ENCODE peak calls at places on chromosomes 16 and 17, in nine cellular contexts. One of them, this sample, is unnamed.

GRCh38 chr17:16504974-16505373 is 13.0 kb upstream of the LRRC75A start:
- DNase-seq in RCC 7860: no peak
- DNase-seq in activated CD4-positive, alpha-beta T cell treated with anti-CD3 and anti-CD28 coated beads, Interleukin-2, amount 50 U/mL, for 1 hour: no peak
- DNase-seq in activated T-cell treated with anti-CD3 and anti-CD28 coated beads, Interleukin-2, amount 50 U/mL, for 48 hours: no peak
- DNase-seq in ovary: no peak
- DNase-seq in stimulated activated CD4-positive, alpha-beta T cell treated with anti-CD3 and anti-CD28 coated beads, Interleukin-4, amount 100 ng/mL, for 4 hours: no peak
- DNase-seq in stimulated activated CD8-positive, alpha-beta memory T cell treated with anti-CD3 and anti-CD28 coated beads, Interleukin-7, amount 100 ng/mL, for 48 hours: no peak
- DNase-seq in NCI-H1048: no peak
- DNase-seq in C1 segment of cervical spinal cord: no peak
- DNase-seq in this sample: no peak

GRCh38 chr16:58048914-58049696 is 23.6 kb downstream of the MMP15 start:
- DNase-seq in RCC 7860: no peak
- DNase-seq in activated CD4-positive, alpha-beta T cell treated with anti-CD3 and anti-CD28 coated beads, Interleukin-2, amount 50 U/mL, for 1 hour: no peak
- DNase-seq in activated T-cell treated with anti-CD3 and anti-CD28 coated beads, Interleukin-2, amount 50 U/mL, for 48 hours: no peak
- DNase-seq in ovary: no peak
- DNase-seq in stimulated activated CD4-positive, alpha-beta T cell treated with anti-CD3 and anti-CD28 coated beads, Interleukin-4, amount 100 ng/mL, for 4 hours: no peak
- DNase-seq in stimulated activated CD8-positive, alpha-beta memory T cell treated with anti-CD3 and anti-CD28 coated beads, Interleukin-7, amount 100 ng/mL, for 48 hours: no peak
- DNase-seq in NCI-H1048: no peak
- DNase-seq in C1 segment of cervical spinal cord: no peak
- DNase-seq in this sample: no peak

GRCh38 chr16:28192811-28193529 is 18.8 kb downstream of the XPO6 start:
- DNase-seq in RCC 7860: no peak
- DNase-seq in activated CD4-positive, alpha-beta T cell treated with anti-CD3 and anti-CD28 coated beads, Interleukin-2, amount 50 U/mL, for 1 hour: peak
- DNase-seq in activated T-cell treated with anti-CD3 and anti-CD28 coated beads, Interleukin-2, amount 50 U/mL, for 48 hours: peak
- DNase-seq in ovary: no peak
- DNase-seq in stimulated activated CD4-positive, alpha-beta T cell treated with anti-CD3 and anti-CD28 coated beads, Interleukin-4, amount 100 ng/mL, for 4 hours: peak
- DNase-seq in stimulated activated CD8-positive, alpha-beta memory T cell treated with anti-CD3 and anti-CD28 coated beads, Interleukin-7, amount 100 ng/mL, for 48 hours: no peak
- DNase-seq in NCI-H1048: no peak
- DNase-seq in C1 segment of cervical spinal cord: no peak
- DNase-seq in this sample: no peak

GRCh38 chr17:50386451-50386994 is 10.8 kb downstream of the LRRC59 start:
- DNase-seq in RCC 7860: no peak
- DNase-seq in activated CD4-positive, alpha-beta T cell treated with anti-CD3 and anti-CD28 coated beads, Interleukin-2, amount 50 U/mL, for 1 hour: no peak
- DNase-seq in activated T-cell treated with anti-CD3 and anti-CD28 coated beads, Interleukin-2, amount 50 U/mL, for 48 hours: no peak
- DNase-seq in ovary: no peak
- DNase-seq in stimulated activated CD4-positive, alpha-beta T cell treated with anti-CD3 and anti-CD28 coated beads, Interleukin-4, amount 100 ng/mL, for 4 hours: no peak
- DNase-seq in stimulated activated CD8-positive, alpha-beta memory T cell treated with anti-CD3 and anti-CD28 coated beads, Interleukin-7, amount 100 ng/mL, for 48 hours: no peak
- DNase-seq in NCI-H1048: no peak
- DNase-seq in C1 segment of cervical spinal cord: no peak
- DNase-seq in this sample: no peak

GRCh38 chr16:86494565-86495356 is 15.6 kb upstream of the FOXF1 start:
- DNase-seq in RCC 7860: no peak
- DNase-seq in activated CD4-positive, alpha-beta T cell treated with anti-CD3 and anti-CD28 coated beads, Interleukin-2, amount 50 U/mL, for 1 hour: no peak
- DNase-seq in activated T-cell treated with anti-CD3 and anti-CD28 coated beads, Interleukin-2, amount 50 U/mL, for 48 hours: no peak
- DNase-seq in ovary: no peak
- DNase-seq in stimulated activated CD4-positive, alpha-beta T cell treated with anti-CD3 and anti-CD28 coated beads, Interleukin-4, amount 100 ng/mL, for 4 hours: no peak
- DNase-seq in stimulated activated CD8-positive, alpha-beta memory T cell treated with anti-CD3 and anti-CD28 coated beads, Interleukin-7, amount 100 ng/mL, for 48 hours: no peak
- DNase-seq in NCI-H1048: no peak
- DNase-seq in C1 segment of cervical spinal cord: no peak
- DNase-seq in this sample: no peak

GRCh38 chr17:50186661-50187402 is 14.6 kb downstream of the COL1A1 start:
- DNase-seq in RCC 7860: no peak
- DNase-seq in activated CD4-positive, alpha-beta T cell treated with anti-CD3 and anti-CD28 coated beads, Interleukin-2, amount 50 U/mL, for 1 hour: no peak
- DNase-seq in activated T-cell treated with anti-CD3 and anti-CD28 coated beads, Interleukin-2, amount 50 U/mL, for 48 hours: no peak
- DNase-seq in ovary: no peak
- DNase-seq in stimulated activated CD4-positive, alpha-beta T cell treated with anti-CD3 and anti-CD28 coated beads, Interleukin-4, amount 100 ng/mL, for 4 hours: no peak
- DNase-seq in stimulated activated CD8-positive, alpha-beta memory T cell treated with anti-CD3 and anti-CD28 coated beads, Interleukin-7, amount 100 ng/mL, for 48 hours: no peak
- DNase-seq in NCI-H1048: no peak
- DNase-seq in C1 segment of cervical spinal cord: no peak
- DNase-seq in this sample: no peak

GRCh38 chr17:79831367-79832210 is 7.7 kb downstream of the CBX4 start:
- DNase-seq in RCC 7860: peak
- DNase-seq in activated CD4-positive, alpha-beta T cell treated with anti-CD3 and anti-CD28 coated beads, Interleukin-2, amount 50 U/mL, for 1 hour: no peak
- DNase-seq in activated T-cell treated with anti-CD3 and anti-CD28 coated beads, Interleukin-2, amount 50 U/mL, for 48 hours: no peak
- DNase-seq in ovary: peak
- DNase-seq in stimulated activated CD4-positive, alpha-beta T cell treated with anti-CD3 and anti-CD28 coated beads, Interleukin-4, amount 100 ng/mL, for 4 hours: no peak
- DNase-seq in stimulated activated CD8-positive, alpha-beta memory T cell treated with anti-CD3 and anti-CD28 coated beads, Interleukin-7, amount 100 ng/mL, for 48 hours: no peak
- DNase-seq in NCI-H1048: no peak
- DNase-seq in C1 segment of cervical spinal cord: no peak
- DNase-seq in this sample: no peak

GRCh38 chr17:79095345-79096055 is 20.9 kb downstream of the ENGASE start:
- DNase-seq in RCC 7860: no peak
- DNase-seq in activated CD4-positive, alpha-beta T cell treated with anti-CD3 and anti-CD28 coated beads, Interleukin-2, amount 50 U/mL, for 1 hour: no peak
- DNase-seq in activated T-cell treated with anti-CD3 and anti-CD28 coated beads, Interleukin-2, amount 50 U/mL, for 48 hours: no peak
- DNase-seq in ovary: no peak
- DNase-seq in stimulated activated CD4-positive, alpha-beta T cell treated with anti-CD3 and anti-CD28 coated beads, Interleukin-4, amount 100 ng/mL, for 4 hours: no peak
- DNase-seq in stimulated activated CD8-positive, alpha-beta memory T cell treated with anti-CD3 and anti-CD28 coated beads, Interleukin-7, amount 100 ng/mL, for 48 hours: no peak
- DNase-seq in NCI-H1048: no peak
- DNase-seq in C1 segment of cervical spinal cord: no peak
- DNase-seq in this sample: no peak

GRCh38 chr16:67235816-67236547 is 9.1 kb downstream of the TMEM208 start:
- DNase-seq in RCC 7860: no peak
- DNase-seq in activated CD4-positive, alpha-beta T cell treated with anti-CD3 and anti-CD28 coated beads, Interleukin-2, amount 50 U/mL, for 1 hour: peak
- DNase-seq in activated T-cell treated with anti-CD3 and anti-CD28 coated beads, Interleukin-2, amount 50 U/mL, for 48 hours: no peak
- DNase-seq in ovary: no peak
- DNase-seq in stimulated activated CD4-positive, alpha-beta T cell treated with anti-CD3 and anti-CD28 coated beads, Interleukin-4, amount 100 ng/mL, for 4 hours: peak
- DNase-seq in stimulated activated CD8-positive, alpha-beta memory T cell treated with anti-CD3 and anti-CD28 coated beads, Interleukin-7, amount 100 ng/mL, for 48 hours: no peak
- DNase-seq in NCI-H1048: no peak
- DNase-seq in C1 segment of cervical spinal cord: no peak
- DNase-seq in this sample: no peak

GRCh38 chr17:43784068-43784467 is 3.8 kb downstream of the CFAP97D1 start:
- DNase-seq in RCC 7860: peak
- DNase-seq in activated CD4-positive, alpha-beta T cell treated with anti-CD3 and anti-CD28 coated beads, Interleukin-2, amount 50 U/mL, for 1 hour: no peak
- DNase-seq in activated T-cell treated with anti-CD3 and anti-CD28 coated beads, Interleukin-2, amount 50 U/mL, for 48 hours: no peak
- DNase-seq in ovary: no peak
- DNase-seq in stimulated activated CD4-positive, alpha-beta T cell treated with anti-CD3 and anti-CD28 coated beads, Interleukin-4, amount 100 ng/mL, for 4 hours: no peak
- DNase-seq in stimulated activated CD8-positive, alpha-beta memory T cell treated with anti-CD3 and anti-CD28 coated beads, Interleukin-7, amount 100 ng/mL, for 48 hours: no peak
- DNase-seq in NCI-H1048: no peak
- DNase-seq in C1 segment of cervical spinal cord: no peak
- DNase-seq in this sample: no peak

GRCh38 chr16:12178251-12178990 is 201.9 kb downstream of the SNX29 start:
- DNase-seq in RCC 7860: peak
- DNase-seq in activated CD4-positive, alpha-beta T cell treated with anti-CD3 and anti-CD28 coated beads, Interleukin-2, amount 50 U/mL, for 1 hour: no peak
- DNase-seq in activated T-cell treated with anti-CD3 and anti-CD28 coated beads, Interleukin-2, amount 50 U/mL, for 48 hours: no peak
- DNase-seq in ovary: peak
- DNase-seq in stimulated activated CD4-positive, alpha-beta T cell treated with anti-CD3 and anti-CD28 coated beads, Interleukin-4, amount 100 ng/mL, for 4 hours: no peak
- DNase-seq in stimulated activated CD8-positive, alpha-beta memory T cell treated with anti-CD3 and anti-CD28 coated beads, Interleukin-7, amount 100 ng/mL, for 48 hours: no peak
- DNase-seq in NCI-H1048: no peak
- DNase-seq in C1 segment of cervical spinal cord: no peak
- DNase-seq in this sample: no peak

GRCh38 chr16:50050802-50051201 is 15.0 kb upstream of the HEATR3 start:
- DNase-seq in RCC 7860: no peak
- DNase-seq in activated CD4-positive, alpha-beta T cell treated with anti-CD3 and anti-CD28 coated beads, Interleukin-2, amount 50 U/mL, for 1 hour: no peak
- DNase-seq in activated T-cell treated with anti-CD3 and anti-CD28 coated beads, Interleukin-2, amount 50 U/mL, for 48 hours: no peak
- DNase-seq in ovary: no peak
- DNase-seq in stimulated activated CD4-positive, alpha-beta T cell treated with anti-CD3 and anti-CD28 coated beads, Interleukin-4, amount 100 ng/mL, for 4 hours: no peak
- DNase-seq in stimulated activated CD8-positive, alpha-beta memory T cell treated with anti-CD3 and anti-CD28 coated beads, Interleukin-7, amount 100 ng/mL, for 48 hours: no peak
- DNase-seq in NCI-H1048: no peak
- DNase-seq in C1 segment of cervical spinal cord: no peak
- DNase-seq in this sample: no peak

GRCh38 chr16:74633686-74634085 is 26.8 kb upstream of the GLG1 start:
- DNase-seq in RCC 7860: no peak
- DNase-seq in activated CD4-positive, alpha-beta T cell treated with anti-CD3 and anti-CD28 coated beads, Interleukin-2, amount 50 U/mL, for 1 hour: no peak
- DNase-seq in activated T-cell treated with anti-CD3 and anti-CD28 coated beads, Interleukin-2, amount 50 U/mL, for 48 hours: no peak
- DNase-seq in ovary: no peak
- DNase-seq in stimulated activated CD4-positive, alpha-beta T cell treated with anti-CD3 and anti-CD28 coated beads, Interleukin-4, amount 100 ng/mL, for 4 hours: no peak
- DNase-seq in stimulated activated CD8-positive, alpha-beta memory T cell treated with anti-CD3 and anti-CD28 coated beads, Interleukin-7, amount 100 ng/mL, for 48 hours: no peak
- DNase-seq in NCI-H1048: no peak
- DNase-seq in C1 segment of cervical spinal cord: no peak
- DNase-seq in this sample: no peak

GRCh38 chr17:38628441-38628840 is 22.7 kb upstream of the SRCIN1 start:
- DNase-seq in RCC 7860: no peak
- DNase-seq in activated CD4-positive, alpha-beta T cell treated with anti-CD3 and anti-CD28 coated beads, Interleukin-2, amount 50 U/mL, for 1 hour: no peak
- DNase-seq in activated T-cell treated with anti-CD3 and anti-CD28 coated beads, Interleukin-2, amount 50 U/mL, for 48 hours: no peak
- DNase-seq in ovary: no peak
- DNase-seq in stimulated activated CD4-positive, alpha-beta T cell treated with anti-CD3 and anti-CD28 coated beads, Interleukin-4, amount 100 ng/mL, for 4 hours: no peak
- DNase-seq in stimulated activated CD8-positive, alpha-beta memory T cell treated with anti-CD3 and anti-CD28 coated beads, Interleukin-7, amount 100 ng/mL, for 48 hours: no peak
- DNase-seq in NCI-H1048: no peak
- DNase-seq in C1 segment of cervical spinal cord: no peak
- DNase-seq in this sample: no peak

GRCh38 chr16:79347176-79347715 is 253.3 kb downstream of the MAF start:
- DNase-seq in RCC 7860: no peak
- DNase-seq in activated CD4-positive, alpha-beta T cell treated with anti-CD3 and anti-CD28 coated beads, Interleukin-2, amount 50 U/mL, for 1 hour: no peak
- DNase-seq in activated T-cell treated with anti-CD3 and anti-CD28 coated beads, Interleukin-2, amount 50 U/mL, for 48 hours: no peak
- DNase-seq in ovary: no peak
- DNase-seq in stimulated activated CD4-positive, alpha-beta T cell treated with anti-CD3 and anti-CD28 coated beads, Interleukin-4, amount 100 ng/mL, for 4 hours: no peak
- DNase-seq in stimulated activated CD8-positive, alpha-beta memory T cell treated with anti-CD3 and anti-CD28 coated beads, Interleukin-7, amount 100 ng/mL, for 48 hours: no peak
- DNase-seq in NCI-H1048: no peak
- DNase-seq in C1 segment of cervical spinal cord: no peak
- DNase-seq in this sample: no peak

GRCh38 chr17:74430706-74431567 is 951 bp upstream of the GPRC5C start:
- DNase-seq in RCC 7860: peak
- DNase-seq in activated CD4-positive, alpha-beta T cell treated with anti-CD3 and anti-CD28 coated beads, Interleukin-2, amount 50 U/mL, for 1 hour: no peak
- DNase-seq in activated T-cell treated with anti-CD3 and anti-CD28 coated beads, Interleukin-2, amount 50 U/mL, for 48 hours: peak
- DNase-seq in ovary: peak
- DNase-seq in stimulated activated CD4-positive, alpha-beta T cell treated with anti-CD3 and anti-CD28 coated beads, Interleukin-4, amount 100 ng/mL, for 4 hours: no peak
- DNase-seq in stimulated activated CD8-positive, alpha-beta memory T cell treated with anti-CD3 and anti-CD28 coated beads, Interleukin-7, amount 100 ng/mL, for 48 hours: no peak
- DNase-seq in NCI-H1048: no peak
- DNase-seq in C1 segment of cervical spinal cord: no peak
- DNase-seq in this sample: peak

GRCh38 chr17:3682033-3682432 is 13.4 kb downstream of the EMC6 start:
- DNase-seq in RCC 7860: no peak
- DNase-seq in activated CD4-positive, alpha-beta T cell treated with anti-CD3 and anti-CD28 coated beads, Interleukin-2, amount 50 U/mL, for 1 hour: no peak
- DNase-seq in activated T-cell treated with anti-CD3 and anti-CD28 coated beads, Interleukin-2, amount 50 U/mL, for 48 hours: no peak
- DNase-seq in ovary: no peak
- DNase-seq in stimulated activated CD4-positive, alpha-beta T cell treated with anti-CD3 and anti-CD28 coated beads, Interleukin-4, amount 100 ng/mL, for 4 hours: no peak
- DNase-seq in stimulated activated CD8-positive, alpha-beta memory T cell treated with anti-CD3 and anti-CD28 coated beads, Interleukin-7, amount 100 ng/mL, for 48 hours: no peak
- DNase-seq in NCI-H1048: no peak
- DNase-seq in C1 segment of cervical spinal cord: no peak
- DNase-seq in this sample: no peak

GRCh38 chr16:46920402-46921068 is 36.4 kb downstream of the GPT2 start:
- DNase-seq in RCC 7860: no peak
- DNase-seq in activated CD4-positive, alpha-beta T cell treated with anti-CD3 and anti-CD28 coated beads, Interleukin-2, amount 50 U/mL, for 1 hour: no peak
- DNase-seq in activated T-cell treated with anti-CD3 and anti-CD28 coated beads, Interleukin-2, amount 50 U/mL, for 48 hours: no peak
- DNase-seq in ovary: no peak
- DNase-seq in stimulated activated CD4-positive, alpha-beta T cell treated with anti-CD3 and anti-CD28 coated beads, Interleukin-4, amount 100 ng/mL, for 4 hours: no peak
- DNase-seq in stimulated activated CD8-positive, alpha-beta memory T cell treated with anti-CD3 and anti-CD28 coated beads, Interleukin-7, amount 100 ng/mL, for 48 hours: no peak
- DNase-seq in NCI-H1048: no peak
- DNase-seq in C1 segment of cervical spinal cord: no peak
- DNase-seq in this sample: no peak

GRCh38 chr17:27494192-27495091 is 38.2 kb downstream of the KSR1 start:
- DNase-seq in RCC 7860: no peak
- DNase-seq in activated CD4-positive, alpha-beta T cell treated with anti-CD3 and anti-CD28 coated beads, Interleukin-2, amount 50 U/mL, for 1 hour: no peak
- DNase-seq in activated T-cell treated with anti-CD3 and anti-CD28 coated beads, Interleukin-2, amount 50 U/mL, for 48 hours: no peak
- DNase-seq in ovary: no peak
- DNase-seq in stimulated activated CD4-positive, alpha-beta T cell treated with anti-CD3 and anti-CD28 coated beads, Interleukin-4, amount 100 ng/mL, for 4 hours: no peak
- DNase-seq in stimulated activated CD8-positive, alpha-beta memory T cell treated with anti-CD3 and anti-CD28 coated beads, Interleukin-7, amount 100 ng/mL, for 48 hours: no peak
- DNase-seq in NCI-H1048: no peak
- DNase-seq in C1 segment of cervical spinal cord: no peak
- DNase-seq in this sample: no peak